ENCODE peak calls at places on chromosomes 3 and 15, in six cellular contexts. One of them, this sample, is unnamed.

GRCh38 chr3:124577494-124578167 is 152.6 kb upstream of the UMPS start:
- DNase-seq in testis: no peak
- DNase-seq in astrocyte: no peak
- DNase-seq in psoas muscle: no peak
- DNase-seq in RWPE2: no peak
- DNase-seq in neural progenitor cell: no peak
- DNase-seq in this sample: no peak

GRCh38 chr3:22859618-22860017 is 343.5 kb upstream of the UBE2E2 start:
- DNase-seq in testis: no peak
- DNase-seq in astrocyte: no peak
- DNase-seq in psoas muscle: no peak
- DNase-seq in RWPE2: no peak
- DNase-seq in neural progenitor cell: no peak
- DNase-seq in this sample: no peak

GRCh38 chr3:32447865-32448400 is 54.7 kb downstream of the CMTM6 start:
- DNase-seq in testis: no peak
- DNase-seq in astrocyte: no peak
- DNase-seq in psoas muscle: no peak
- DNase-seq in RWPE2: no peak
- DNase-seq in neural progenitor cell: peak
- DNase-seq in this sample: no peak

GRCh38 chr3:123791898-123792297 is 92.2 kb downstream of the MYLK start:
- DNase-seq in testis: no peak
- DNase-seq in astrocyte: peak
- DNase-seq in psoas muscle: peak
- DNase-seq in RWPE2: no peak
- DNase-seq in neural progenitor cell: no peak
- DNase-seq in this sample: no peak

GRCh38 chr3:113013593-113013992 is 22.8 kb downstream of the GTPBP8 start:
- DNase-seq in testis: no peak
- DNase-seq in astrocyte: no peak
- DNase-seq in psoas muscle: no peak
- DNase-seq in RWPE2: no peak
- DNase-seq in neural progenitor cell: no peak
- DNase-seq in this sample: no peak

GRCh38 chr3:64676831-64677230 is 11.0 kb downstream of the ADAMTS9 start:
- DNase-seq in testis: no peak
- DNase-seq in astrocyte: no peak
- DNase-seq in psoas muscle: no peak
- DNase-seq in RWPE2: no peak
- DNase-seq in neural progenitor cell: no peak
- DNase-seq in this sample: no peak

GRCh38 chr3:49930922-49931321 is 1.3 kb upstream of the MON1A start:
- DNase-seq in testis: peak
- DNase-seq in astrocyte: no peak
- DNase-seq in psoas muscle: no peak
- DNase-seq in RWPE2: no peak
- DNase-seq in neural progenitor cell: peak
- DNase-seq in this sample: no peak

GRCh38 chr3:47542614-47543173 is 29.2 kb upstream of the ELP6 start:
- DNase-seq in testis: peak
- DNase-seq in astrocyte: peak
- DNase-seq in psoas muscle: peak
- DNase-seq in RWPE2: no peak
- DNase-seq in neural progenitor cell: no peak
- DNase-seq in this sample: peak

GRCh38 chr3:53729130-53729529 is 117.1 kb downstream of the CHDH start:
- DNase-seq in testis: no peak
- DNase-seq in astrocyte: no peak
- DNase-seq in psoas muscle: no peak
- DNase-seq in RWPE2: no peak
- DNase-seq in neural progenitor cell: no peak
- DNase-seq in this sample: no peak

GRCh38 chr15:63986751-63987341 is 59.4 kb downstream of the DAPK2 start:
- DNase-seq in testis: no peak
- DNase-seq in astrocyte: no peak
- DNase-seq in psoas muscle: no peak
- DNase-seq in RWPE2: peak
- DNase-seq in neural progenitor cell: no peak
- DNase-seq in this sample: no peak

GRCh38 chr3:54008099-54008498 is 114.3 kb upstream of the CACNA2D3 start:
- DNase-seq in testis: no peak
- DNase-seq in astrocyte: no peak
- DNase-seq in psoas muscle: no peak
- DNase-seq in RWPE2: no peak
- DNase-seq in neural progenitor cell: no peak
- DNase-seq in this sample: no peak

GRCh38 chr15:96046620-96047240 is 283.8 kb upstream of the NR2F2 start:
- DNase-seq in testis: no peak
- DNase-seq in astrocyte: peak
- DNase-seq in psoas muscle: no peak
- DNase-seq in RWPE2: no peak
- DNase-seq in neural progenitor cell: no peak
- DNase-seq in this sample: no peak

GRCh38 chr3:170482199-170482598 is 63.5 kb downstream of the CLDN11 start:
- DNase-seq in testis: no peak
- DNase-seq in astrocyte: no peak
- DNase-seq in psoas muscle: no peak
- DNase-seq in RWPE2: no peak
- DNase-seq in neural progenitor cell: no peak
- DNase-seq in this sample: no peak

GRCh38 chr3:149657796-149658443 is at the start of gene WWTR1:
- DNase-seq in testis: peak
- DNase-seq in astrocyte: peak
- DNase-seq in psoas muscle: peak
- DNase-seq in RWPE2: peak
- DNase-seq in neural progenitor cell: peak
- DNase-seq in this sample: peak

GRCh38 chr3:153356908-153357307 is 194.9 kb downstream of the RAP2B start:
- DNase-seq in testis: peak
- DNase-seq in astrocyte: no peak
- DNase-seq in psoas muscle: no peak
- DNase-seq in RWPE2: no peak
- DNase-seq in neural progenitor cell: no peak
- DNase-seq in this sample: no peak

GRCh38 chr3:45756055-45756454 is 40.3 kb downstream of the SLC6A20 start:
- DNase-seq in testis: no peak
- DNase-seq in astrocyte: no peak
- DNase-seq in psoas muscle: no peak
- DNase-seq in RWPE2: no peak
- DNase-seq in neural progenitor cell: no peak
- DNase-seq in this sample: no peak

GRCh38 chr3:160134964-160135363 is 90.3 kb upstream of the C3orf80 start:
- DNase-seq in testis: no peak
- DNase-seq in astrocyte: peak
- DNase-seq in psoas muscle: no peak
- DNase-seq in RWPE2: no peak
- DNase-seq in neural progenitor cell: no peak
- DNase-seq in this sample: no peak

GRCh38 chr3:9198261-9198660 is 51.2 kb downstream of the SRGAP3 start:
- DNase-seq in testis: no peak
- DNase-seq in astrocyte: no peak
- DNase-seq in psoas muscle: no peak
- DNase-seq in RWPE2: no peak
- DNase-seq in neural progenitor cell: no peak
- DNase-seq in this sample: no peak

GRCh38 chr3:57815034-57815433 is 58.9 kb downstream of the SLMAP start:
- DNase-seq in testis: no peak
- DNase-seq in astrocyte: no peak
- DNase-seq in psoas muscle: no peak
- DNase-seq in RWPE2: no peak
- DNase-seq in neural progenitor cell: no peak
- DNase-seq in this sample: no peak

GRCh38 chr3:69665026-69665739 is 74.1 kb upstream of the MITF start:
- DNase-seq in testis: no peak
- DNase-seq in astrocyte: peak
- DNase-seq in psoas muscle: no peak
- DNase-seq in RWPE2: no peak
- DNase-seq in neural progenitor cell: no peak
- DNase-seq in this sample: no peak

GRCh38 chr3:126259411-126260391 is 79.3 kb upstream of the ALDH1L1 start:
- DNase-seq in testis: peak
- DNase-seq in astrocyte: no peak
- DNase-seq in psoas muscle: peak
- DNase-seq in RWPE2: no peak
- DNase-seq in neural progenitor cell: peak
- DNase-seq in this sample: peak

GRCh38 chr15:99092554-99093172 is 12.2 kb upstream of the SYNM start:
- DNase-seq in testis: no peak
- DNase-seq in astrocyte: no peak
- DNase-seq in psoas muscle: no peak
- DNase-seq in RWPE2: no peak
- DNase-seq in neural progenitor cell: no peak
- DNase-seq in this sample: no peak

GRCh38 chr3:11716576-11717250 is 73.0 kb upstream of the VGLL4 start:
- DNase-seq in testis: no peak
- DNase-seq in astrocyte: no peak
- DNase-seq in psoas muscle: no peak
- DNase-seq in RWPE2: no peak
- DNase-seq in neural progenitor cell: no peak
- DNase-seq in this sample: no peak

GRCh38 chr3:45773714-45774449 is 22.5 kb downstream of the SLC6A20 start:
- DNase-seq in testis: no peak
- DNase-seq in astrocyte: no peak
- DNase-seq in psoas muscle: no peak
- DNase-seq in RWPE2: no peak
- DNase-seq in neural progenitor cell: no peak
- DNase-seq in this sample: no peak

GRCh38 chr3:18127181-18127863 is 297.8 kb downstream of the SATB1 start:
- DNase-seq in testis: no peak
- DNase-seq in astrocyte: no peak
- DNase-seq in psoas muscle: no peak
- DNase-seq in RWPE2: no peak
- DNase-seq in neural progenitor cell: no peak
- DNase-seq in this sample: no peak

GRCh38 chr3:52774901-52775864 is 2.2 kb upstream of the ITIH1 start:
- DNase-seq in testis: no peak
- DNase-seq in astrocyte: no peak
- DNase-seq in psoas muscle: no peak
- DNase-seq in RWPE2: no peak
- DNase-seq in neural progenitor cell: no peak
- DNase-seq in this sample: no peak

GRCh38 chr3:87792532-87793321 is 266.1 kb downstream of the CGGBP1 start:
- DNase-seq in testis: peak
- DNase-seq in astrocyte: no peak
- DNase-seq in psoas muscle: no peak
- DNase-seq in RWPE2: peak
- DNase-seq in neural progenitor cell: peak
- DNase-seq in this sample: no peak

GRCh38 chr3:42023380-42023779 is 61.5 kb upstream of the ULK4 start:
- DNase-seq in testis: no peak
- DNase-seq in astrocyte: no peak
- DNase-seq in psoas muscle: no peak
- DNase-seq in RWPE2: no peak
- DNase-seq in neural progenitor cell: no peak
- DNase-seq in this sample: no peak

GRCh38 chr15:66876423-66876730 is 174.3 kb downstream of the SMAD6 start:
- DNase-seq in testis: no peak
- DNase-seq in astrocyte: no peak
- DNase-seq in psoas muscle: no peak
- DNase-seq in RWPE2: no peak
- DNase-seq in neural progenitor cell: no peak
- DNase-seq in this sample: no peak

GRCh38 chr3:182491571-182491970 is 301.7 kb upstream of the ATP11B start:
- DNase-seq in testis: no peak
- DNase-seq in astrocyte: no peak
- DNase-seq in psoas muscle: no peak
- DNase-seq in RWPE2: no peak
- DNase-seq in neural progenitor cell: no peak
- DNase-seq in this sample: no peak

GRCh38 chr3:111903067-111903511 is 44.0 kb downstream of the PHLDB2 start:
- DNase-seq in testis: no peak
- DNase-seq in astrocyte: peak
- DNase-seq in psoas muscle: no peak
- DNase-seq in RWPE2: peak
- DNase-seq in neural progenitor cell: peak
- DNase-seq in this sample: no peak

GRCh38 chr15:85440451-85440850 is 60.0 kb downstream of the AKAP13 start:
- DNase-seq in testis: no peak
- DNase-seq in astrocyte: no peak
- DNase-seq in psoas muscle: no peak
- DNase-seq in RWPE2: no peak
- DNase-seq in neural progenitor cell: no peak
- DNase-seq in this sample: no peak
- H3K27ac ChIP-seq in testis: no peak
- H3K27ac ChIP-seq in astrocyte: no peak
- H3K27ac ChIP-seq in psoas muscle: no peak
- H3K27ac ChIP-seq in RWPE2: peak
- H3K27ac ChIP-seq in neural progenitor cell: no peak
- H3K27ac ChIP-seq in this sample: no peak

GRCh38 chr3:155861476-155862183 is 7.4 kb upstream of the SLC33A1 start:
- DNase-seq in testis: no peak
- DNase-seq in astrocyte: no peak
- DNase-seq in psoas muscle: no peak
- DNase-seq in RWPE2: no peak
- DNase-seq in neural progenitor cell: no peak
- DNase-seq in this sample: no peak

GRCh38 chr3:155854147-155854940 is at the start of gene SLC33A1:
- DNase-seq in testis: peak
- DNase-seq in astrocyte: peak
- DNase-seq in psoas muscle: peak
- DNase-seq in RWPE2: peak
- DNase-seq in neural progenitor cell: peak
- DNase-seq in this sample: peak

GRCh38 chr3:155859859-155860258 is 5.6 kb upstream of the SLC33A1 start:
- DNase-seq in testis: no peak
- DNase-seq in astrocyte: no peak
- DNase-seq in psoas muscle: no peak
- DNase-seq in RWPE2: no peak
- DNase-seq in neural progenitor cell: no peak
- DNase-seq in this sample: no peak
- TF ChIP-seq CTCF in testis: no peak
- TF ChIP-seq CTCF in astrocyte: peak
- TF ChIP-seq CTCF in psoas muscle: no peak
- TF ChIP-seq CTCF in RWPE2: peak
- TF ChIP-seq CTCF in neural progenitor cell: no peak
- TF ChIP-seq CTCF in this sample: no peak

GRCh38 chr3:102162251-102162650 is 272.6 kb upstream of the ZPLD1 start:
- DNase-seq in testis: no peak
- DNase-seq in astrocyte: no peak
- DNase-seq in psoas muscle: no peak
- DNase-seq in RWPE2: no peak
- DNase-seq in neural progenitor cell: no peak
- DNase-seq in this sample: no peak
- H3K27ac ChIP-seq in testis: no peak
- H3K27ac ChIP-seq in astrocyte: no peak
- H3K27ac ChIP-seq in psoas muscle: no peak
- H3K27ac ChIP-seq in RWPE2: peak
- H3K27ac ChIP-seq in neural progenitor cell: no peak
- H3K27ac ChIP-seq in this sample: no peak

DNA sequence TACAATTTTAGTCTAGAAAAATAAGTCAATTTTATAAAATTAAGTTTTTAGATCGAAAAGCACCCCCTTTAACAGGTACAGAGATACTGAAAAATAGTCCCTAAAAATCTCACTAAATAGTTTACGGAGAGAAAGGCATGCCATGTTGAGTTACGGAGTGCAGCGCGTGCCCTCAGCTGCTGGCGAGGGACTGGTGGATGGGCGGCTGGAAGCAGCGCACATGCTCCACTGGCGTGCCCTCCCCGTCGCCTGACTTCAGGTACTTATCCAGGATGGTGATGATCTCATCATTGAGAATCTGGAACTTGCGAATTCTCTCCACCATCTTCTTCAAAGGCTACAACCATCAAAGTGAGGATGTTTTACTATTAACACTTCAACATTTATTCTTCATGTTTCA is 31.4 kb downstream of the NIPA2 start:
- DNase-seq in testis: no peak
- DNase-seq in astrocyte: no peak
- DNase-seq in psoas muscle: no peak
- DNase-seq in RWPE2: no peak
- DNase-seq in neural progenitor cell: no peak
- DNase-seq in this sample: no peak
- TF ChIP-seq CTCF in testis: no peak
- TF ChIP-seq CTCF in astrocyte: no peak
- TF ChIP-seq CTCF in psoas muscle: no peak
- TF ChIP-seq CTCF in RWPE2: no peak
- TF ChIP-seq CTCF in neural progenitor cell: no peak
- TF ChIP-seq CTCF in this sample: no peak

This sample was measured in ovary.